ENCODE peak calls at places on chromosomes 11 and 22, in six cellular contexts. Y is iris pigment epithelial cell, C is KBM-7, X is cortex of kidney, U is cerebellar nuclear complex, R is GM12865. A is an unnamed sample.

GRCh38 chr11:125166347-125166841 is 1.8 kb downstream of the PKNOX2 start:
- DNase-seq in C (no peak), U (no peak), Y (peak; percentile 30), X (no peak), R (no peak), A (no peak)

GRCh38 chr11:79957702-79958101 is 516.9 kb upstream of the TENM4 start:
- DNase-seq in X (no peak), U (no peak), Y (no peak), C (no peak), R (no peak), A (no peak)

GRCh38 chr11:12485328-12485727 is 108.0 kb downstream of the PARVA start:
- DNase-seq in C (no peak), Y (no peak), X (no peak), R (no peak), U (no peak), A (no peak)

GRCh38 chr22:28105396-28105795 is 186.3 kb upstream of the PITPNB start:
- DNase-seq in R (no peak), C (peak; percentile 21), X (no peak), Y (no peak), U (no peak), A (no peak)

GRCh38 chr22:20652582-20652981 is 121.3 kb upstream of the SERPIND1 start:
- DNase-seq in Y (no peak), R (no peak), C (no peak), U (no peak), X (no peak), A (no peak)

GRCh38 chr22:43001271-43002197 is 13.4 kb downstream of the PACSIN2 start:
- DNase-seq in X (no peak), C (peak; percentile 55), Y (peak; percentile 62), R (peak; percentile 60), U (no peak), A (no peak)

GRCh38 chr11:127485541-127485940 is 485.0 kb upstream of the KIRREL3 start:
- DNase-seq in Y (peak; percentile 9), X (no peak), U (no peak), R (no peak), C (no peak), A (no peak)

GRCh38 chr11:119907122-119907933 is 178.3 kb upstream of the NECTIN1 start:
- DNase-seq in C (no peak), R (no peak), X (no peak), U (peak; percentile 78), Y (no peak), A (no peak)

GRCh38 chr22:39589880-39590279 is 19.3 kb downstream of the CACNA1I start:
- DNase-seq in U (no peak), X (no peak), Y (no peak), R (no peak), C (no peak), A (no peak)

GRCh38 chr11:78015878-78016277 is 7.2 kb downstream of the KCTD14 start:
- DNase-seq in R (no peak), C (no peak), U (no peak), Y (no peak), X (no peak), A (no peak)

GRCh38 chr11:15451713-15452112 is 337.0 kb downstream of the INSC start:
- DNase-seq in R (no peak), C (no peak), X (no peak), Y (no peak), U (no peak), A (no peak)

GRCh38 chr11:111775024-111775710 is 9.0 kb upstream of the PPP2R1B start:
- DNase-seq in Y (peak; percentile 14), X (no peak), U (no peak), R (no peak), C (no peak), A (no peak)

GRCh38 chr11:35214181-35214770 is 75.3 kb downstream of the CD44 start:
- DNase-seq in C (no peak), X (no peak), R (no peak), U (no peak), Y (peak; percentile 74), A (no peak)

GRCh38 chr22:27962268-27963191 is 43.5 kb upstream of the PITPNB start:
- DNase-seq in Y (no peak), X (no peak), U (no peak), R (no peak), C (no peak), A (no peak)

GRCh38 chr11:6321356-6321755 is 1.1 kb upstream of the CAVIN3 start:
- DNase-seq in C (no peak), U (no peak), Y (no peak), X (no peak), R (no peak), A (no peak)

GRCh38 chr22:44389181-44389580 is 76.4 kb upstream of the SHISAL1 start:
- DNase-seq in U (no peak), R (no peak), X (no peak), C (no peak), Y (no peak), A (peak; percentile 44)

GRCh38 chr11:35170503-35170902 is 31.5 kb downstream of the CD44 start:
- DNase-seq in X (no peak), U (no peak), C (no peak), R (no peak), Y (no peak), A (no peak)

GRCh38 chr11:12270215-12270797 is 107.1 kb upstream of the PARVA start:
- DNase-seq in U (no peak), C (no peak), Y (no peak), X (no peak), R (no peak), A (no peak)

GRCh38 chr22:35819421-35819820 is 101.7 kb downstream of the APOL5 start:
- DNase-seq in X (no peak), Y (no peak), U (no peak), R (no peak), C (no peak), A (no peak)

GRCh38 chr11:127074151-127074761 is 73.7 kb upstream of the KIRREL3 start:
- DNase-seq in R (peak; percentile 92), Y (no peak), C (peak; percentile 32), U (no peak), X (no peak), A (no peak)

GRCh38 chr11:57387284-57388030 is 3.0 kb downstream of the PRG2 start:
- DNase-seq in R (no peak), X (no peak), U (no peak), C (no peak), Y (peak; percentile 8), A (no peak)

GRCh38 chr11:36375348-36376314 is 79.5 kb downstream of the PRR5L start:
- DNase-seq in R (no peak), U (no peak), Y (peak; percentile 41), C (peak; percentile 34), X (no peak), A (no peak)

GRCh38 chr11:133078591-133079179 is 453.6 kb downstream of the OPCML start:
- DNase-seq in X (no peak), C (peak; percentile 55), Y (peak; percentile 54), R (peak; percentile 58), U (peak; percentile 36), A (no peak)

GRCh38 chr11:46718155-46719019 is 626 bp upstream of the F2 start:
- DNase-seq in C (no peak), X (no peak), U (no peak), R (no peak), Y (no peak), A (no peak)

GRCh38 chr11:1193326-1194230 is 29.3 kb upstream of the MUC5B start:
- DNase-seq in X (no peak), C (no peak), Y (no peak), U (no peak), R (no peak), A (no peak)

GRCh38 chr22:47056776-47057470 is 294.5 kb downstream of the TBC1D22A start:
- DNase-seq in R (no peak), X (no peak), U (no peak), C (no peak), Y (no peak), A (no peak)

GRCh38 chr22:33553493-33553892 is 366.8 kb downstream of the LARGE1 start:
- DNase-seq in U (no peak), Y (no peak), X (no peak), C (no peak), R (no peak), A (peak; percentile 7)

A was measured in CD8-positive, alpha-beta memory T cell.